ENCODE peak calls at places on chromosomes 4 and X, in six cellular contexts. One of them, this sample, is unnamed. For H3K4me1, the result is how much of the 10 kb centered on the place peaks cover.

GRCh38 chrX:136812286-136812685 is 31.6 kb upstream of the ARHGEF6 start:
- DNase-seq in heart left ventricle: no peak
- DNase-seq in spleen: no peak
- DNase-seq in upper lobe of left lung: no peak
- DNase-seq in colonic mucosa: no peak
- DNase-seq in heart right ventricle: no peak
- DNase-seq in this sample: no peak

GRCh38 chr4:34619531-34620109 is 1624.7 kb downstream of the ARAP2 start:
- DNase-seq in heart right ventricle: no peak
- DNase-seq in colonic mucosa: no peak
- DNase-seq in upper lobe of left lung: no peak
- DNase-seq in spleen: no peak
- DNase-seq in heart left ventricle: no peak
- DNase-seq in this sample: peak

GRCh38 chr4:76311896-76312331 is 5.4 kb downstream of the STBD1 start:
- DNase-seq in colonic mucosa: no peak
- DNase-seq in spleen: no peak
- DNase-seq in heart left ventricle: no peak
- DNase-seq in upper lobe of left lung: no peak
- DNase-seq in heart right ventricle: no peak
- DNase-seq in this sample: no peak

GRCh38 chrX:37380920-37381319 is 31.8 kb downstream of the PRRG1 start:
- DNase-seq in upper lobe of left lung: no peak
- DNase-seq in heart left ventricle: no peak
- DNase-seq in heart right ventricle: peak
- DNase-seq in spleen: no peak
- DNase-seq in colonic mucosa: peak
- DNase-seq in this sample: peak

GRCh38 chrX:16870861-16871584 is 861 bp upstream of the RBBP7 start:
- DNase-seq in heart left ventricle: peak
- DNase-seq in upper lobe of left lung: peak
- DNase-seq in heart right ventricle: peak
- DNase-seq in colonic mucosa: peak
- DNase-seq in spleen: peak
- DNase-seq in this sample: no peak

GRCh38 chr4:10983274-10983673 is 298.7 kb upstream of the CLNK start:
- DNase-seq in heart left ventricle: no peak
- DNase-seq in heart right ventricle: no peak
- DNase-seq in spleen: peak
- DNase-seq in colonic mucosa: no peak
- DNase-seq in upper lobe of left lung: no peak
- DNase-seq in this sample: no peak

GRCh38 chr4:35725131-35725530 is 519.2 kb downstream of the ARAP2 start:
- DNase-seq in spleen: no peak
- DNase-seq in heart left ventricle: no peak
- DNase-seq in upper lobe of left lung: no peak
- DNase-seq in heart right ventricle: no peak
- DNase-seq in colonic mucosa: no peak
- DNase-seq in this sample: no peak

GRCh38 chrX:150761176-150761818 is 68.1 kb downstream of the MTMR1 start:
- DNase-seq in heart right ventricle: no peak
- DNase-seq in heart left ventricle: no peak
- DNase-seq in colonic mucosa: no peak
- DNase-seq in upper lobe of left lung: no peak
- DNase-seq in spleen: no peak
- DNase-seq in this sample: no peak

GRCh38 chrX:24805201-24805600 is 111.5 kb downstream of the POLA1 start:
- DNase-seq in upper lobe of left lung: no peak
- DNase-seq in heart left ventricle: no peak
- DNase-seq in colonic mucosa: no peak
- DNase-seq in heart right ventricle: no peak
- DNase-seq in spleen: no peak
- DNase-seq in this sample: no peak

DNA sequence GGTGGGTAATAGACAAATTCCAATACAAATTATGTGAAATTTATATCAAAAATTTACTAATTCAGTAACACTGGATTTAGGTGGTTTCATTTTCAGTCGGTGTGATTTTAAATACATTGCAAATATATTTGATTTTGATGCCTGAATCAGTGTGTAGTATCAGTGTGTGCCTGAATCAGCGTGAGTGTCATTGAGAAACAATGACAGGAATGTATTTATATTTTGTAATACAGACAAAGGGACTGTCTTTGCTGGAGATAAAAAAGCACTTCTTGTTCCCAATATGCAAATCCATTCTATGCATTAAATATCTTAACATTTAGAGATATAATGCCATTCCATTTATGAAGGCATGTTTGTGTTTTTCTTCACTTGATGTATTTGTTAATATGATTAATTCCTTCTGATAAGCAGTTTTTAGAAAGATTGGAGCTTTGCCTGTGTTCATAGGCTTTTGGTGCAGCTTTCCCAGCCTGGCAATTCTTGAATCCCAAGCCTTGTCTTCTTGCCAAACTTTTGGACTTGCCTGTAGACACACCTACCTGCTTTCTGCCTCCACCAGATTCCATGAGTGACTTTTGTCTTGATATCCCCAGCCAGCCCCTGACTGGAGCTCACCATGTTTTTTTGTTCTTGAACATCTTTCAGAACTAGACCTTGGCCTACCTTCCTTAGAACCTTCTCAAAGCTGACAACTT is 243.8 kb downstream of the ADGRL3 start:
- DNase-seq in spleen: no peak
- DNase-seq in colonic mucosa: no peak
- DNase-seq in heart left ventricle: no peak
- DNase-seq in heart right ventricle: no peak
- DNase-seq in upper lobe of left lung: no peak
- DNase-seq in this sample: peak
- TF ChIP-seq CTCF in spleen: no peak
- TF ChIP-seq CTCF in colonic mucosa: no peak
- TF ChIP-seq CTCF in heart left ventricle: no peak
- TF ChIP-seq CTCF in heart right ventricle: no peak
- TF ChIP-seq CTCF in upper lobe of left lung: no peak
- TF ChIP-seq CTCF in this sample: no peak

GRCh38 chr4:99067617-99068016 is 21.0 kb downstream of the ADH5 start:
- DNase-seq in upper lobe of left lung: no peak
- DNase-seq in heart right ventricle: no peak
- DNase-seq in heart left ventricle: no peak
- DNase-seq in spleen: no peak
- DNase-seq in colonic mucosa: no peak
- DNase-seq in this sample: no peak
- H3K27ac ChIP-seq in upper lobe of left lung: no peak
- H3K27ac ChIP-seq in heart right ventricle: no peak
- H3K27ac ChIP-seq in heart left ventricle: no peak
- H3K27ac ChIP-seq in spleen: no peak
- H3K27ac ChIP-seq in colonic mucosa: no peak
- H3K27ac ChIP-seq in this sample: no peak

DNA sequence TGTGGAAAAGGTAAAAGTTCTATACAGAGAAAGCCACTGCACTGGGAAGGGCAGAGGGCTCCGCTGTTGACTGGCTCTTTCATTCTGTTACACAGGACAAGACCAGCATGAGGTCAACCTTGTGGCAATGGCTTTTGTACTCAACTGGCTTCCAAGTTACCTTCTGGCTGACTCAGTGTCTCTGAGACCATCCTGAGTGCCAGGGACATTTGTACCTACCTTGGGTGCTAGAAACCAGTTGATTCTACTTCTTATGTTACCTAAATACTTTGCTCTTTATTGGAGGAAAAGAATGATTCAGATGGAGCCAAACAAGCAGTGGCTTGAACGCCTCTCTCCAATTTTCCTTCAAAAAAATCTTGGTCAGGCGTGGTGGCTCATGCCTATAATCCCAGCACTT is 123.2 kb downstream of the RBM47 start:
- DNase-seq in spleen: no peak
- DNase-seq in heart left ventricle: no peak
- DNase-seq in colonic mucosa: no peak
- DNase-seq in heart right ventricle: no peak
- DNase-seq in upper lobe of left lung: no peak
- DNase-seq in this sample: peak
- H3K4me1 ChIP-seq in spleen: under half
- H3K4me1 ChIP-seq in heart left ventricle: under half
- H3K4me1 ChIP-seq in colonic mucosa: under half
- H3K4me1 ChIP-seq in heart right ventricle: under half
- H3K4me1 ChIP-seq in upper lobe of left lung: under half
- H3K4me1 ChIP-seq in this sample: under half

GRCh38 chr4:41751325-41752061 is 3.0 kb upstream of the PHOX2B start:
- DNase-seq in upper lobe of left lung: peak
- DNase-seq in colonic mucosa: no peak
- DNase-seq in heart left ventricle: no peak
- DNase-seq in spleen: no peak
- DNase-seq in heart right ventricle: no peak
- DNase-seq in this sample: no peak
- TF ChIP-seq CTCF in upper lobe of left lung: no peak
- TF ChIP-seq CTCF in colonic mucosa: no peak
- TF ChIP-seq CTCF in heart left ventricle: no peak
- TF ChIP-seq CTCF in spleen: no peak
- TF ChIP-seq CTCF in heart right ventricle: peak
- TF ChIP-seq CTCF in this sample: peak

DNA sequence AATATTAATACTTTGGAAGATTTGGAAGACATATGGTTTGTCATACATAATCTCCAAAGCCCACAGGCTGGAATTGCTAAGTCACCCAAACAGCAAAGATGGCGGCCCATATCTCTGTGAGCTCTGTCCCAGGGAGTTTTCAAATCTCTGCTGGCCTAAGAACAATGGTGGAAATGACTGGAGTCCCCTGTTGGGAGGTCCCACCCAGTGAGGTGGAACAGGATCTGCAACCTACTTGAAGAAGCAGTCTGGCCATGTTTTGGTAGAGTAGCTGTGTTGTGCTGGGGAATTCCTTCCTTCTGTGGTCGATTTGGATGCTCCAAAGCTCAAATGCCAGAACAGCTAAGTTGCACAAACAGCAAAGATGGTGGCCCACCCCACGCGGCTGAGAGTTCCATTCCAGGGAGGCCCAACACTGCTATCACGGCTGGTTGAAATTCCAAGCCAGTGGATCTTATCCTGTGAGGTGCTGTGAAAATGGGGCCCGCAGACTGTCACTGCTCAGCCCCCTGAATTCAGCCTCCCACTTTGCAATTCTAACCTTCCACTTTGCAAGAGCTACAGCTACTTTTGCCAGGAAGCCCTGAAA is 3.2 kb upstream of the UGT2B7 start:
- DNase-seq in upper lobe of left lung: no peak
- DNase-seq in heart right ventricle: no peak
- DNase-seq in spleen: no peak
- DNase-seq in colonic mucosa: no peak
- DNase-seq in heart left ventricle: no peak
- DNase-seq in this sample: no peak
- H3K27ac ChIP-seq in upper lobe of left lung: no peak
- H3K27ac ChIP-seq in heart right ventricle: no peak
- H3K27ac ChIP-seq in spleen: no peak
- H3K27ac ChIP-seq in colonic mucosa: no peak
- H3K27ac ChIP-seq in heart left ventricle: no peak
- H3K27ac ChIP-seq in this sample: no peak

GRCh38 chrX:72146527-72146926 is 14.8 kb upstream of the RTL5 start:
- DNase-seq in heart left ventricle: no peak
- DNase-seq in upper lobe of left lung: no peak
- DNase-seq in colonic mucosa: no peak
- DNase-seq in spleen: no peak
- DNase-seq in heart right ventricle: no peak
- DNase-seq in this sample: no peak
- H3K4me1 ChIP-seq in heart left ventricle: under half
- H3K4me1 ChIP-seq in upper lobe of left lung: under half
- H3K4me1 ChIP-seq in colonic mucosa: under half
- H3K4me1 ChIP-seq in spleen: under half
- H3K4me1 ChIP-seq in heart right ventricle: under half
- H3K4me1 ChIP-seq in this sample: under half

This sample was measured in foreskin keratinocyte.